ENCODE peak calls at places on chromosomes 12 and 14, in nine cellular contexts. One of them, this sample, is unnamed.

GRCh38 chr12:95972832-95973465 is 23.2 kb downstream of the HAL start:
- ATAC-seq in naive thymus-derived CD8-positive, alpha-beta T cell: no peak
- ATAC-seq in activated naive CD8-positive, alpha-beta T cell treated with anti-CD3 and anti-CD28 coated beads, Interleukin-2, amount 50 U/mL, for 24 hours: no peak
- ATAC-seq in activated B cell treated with CpG ODN at 0.5 μM for 24 hours: no peak
- ATAC-seq in GM12878: no peak
- ATAC-seq in right cardiac atrium: no peak
- ATAC-seq in PC-3: no peak
- ATAC-seq in natural killer cell: no peak
- ATAC-seq in HCT116: no peak
- ATAC-seq in this sample: no peak

GRCh38 chr12:30345735-30346445 is 349.8 kb downstream of the IPO8 start:
- ATAC-seq in naive thymus-derived CD8-positive, alpha-beta T cell: no peak
- ATAC-seq in activated naive CD8-positive, alpha-beta T cell treated with anti-CD3 and anti-CD28 coated beads, Interleukin-2, amount 50 U/mL, for 24 hours: no peak
- ATAC-seq in activated B cell treated with CpG ODN at 0.5 μM for 24 hours: no peak
- ATAC-seq in GM12878: no peak
- ATAC-seq in right cardiac atrium: peak
- ATAC-seq in PC-3: no peak
- ATAC-seq in natural killer cell: no peak
- ATAC-seq in HCT116: no peak
- ATAC-seq in this sample: no peak

GRCh38 chr14:21699551-21699950 is 25.9 kb upstream of the OR4E1 start:
- ATAC-seq in naive thymus-derived CD8-positive, alpha-beta T cell: no peak
- ATAC-seq in activated naive CD8-positive, alpha-beta T cell treated with anti-CD3 and anti-CD28 coated beads, Interleukin-2, amount 50 U/mL, for 24 hours: no peak
- ATAC-seq in activated B cell treated with CpG ODN at 0.5 μM for 24 hours: no peak
- ATAC-seq in GM12878: no peak
- ATAC-seq in right cardiac atrium: no peak
- ATAC-seq in PC-3: no peak
- ATAC-seq in natural killer cell: no peak
- ATAC-seq in HCT116: no peak
- ATAC-seq in this sample: no peak

GRCh38 chr12:125892276-125892675 is 827.0 kb downstream of the AACS start:
- ATAC-seq in naive thymus-derived CD8-positive, alpha-beta T cell: no peak
- ATAC-seq in activated naive CD8-positive, alpha-beta T cell treated with anti-CD3 and anti-CD28 coated beads, Interleukin-2, amount 50 U/mL, for 24 hours: no peak
- ATAC-seq in activated B cell treated with CpG ODN at 0.5 μM for 24 hours: no peak
- ATAC-seq in GM12878: no peak
- ATAC-seq in right cardiac atrium: no peak
- ATAC-seq in PC-3: no peak
- ATAC-seq in natural killer cell: no peak
- ATAC-seq in HCT116: no peak
- ATAC-seq in this sample: no peak

GRCh38 chr14:75196468-75196867 is 20.1 kb upstream of the TMED10 start:
- ATAC-seq in naive thymus-derived CD8-positive, alpha-beta T cell: no peak
- ATAC-seq in activated naive CD8-positive, alpha-beta T cell treated with anti-CD3 and anti-CD28 coated beads, Interleukin-2, amount 50 U/mL, for 24 hours: no peak
- ATAC-seq in activated B cell treated with CpG ODN at 0.5 μM for 24 hours: peak
- ATAC-seq in GM12878: peak
- ATAC-seq in right cardiac atrium: peak
- ATAC-seq in PC-3: peak
- ATAC-seq in natural killer cell: peak
- ATAC-seq in HCT116: no peak
- ATAC-seq in this sample: no peak

GRCh38 chr12:104710940-104711725 is 247.0 kb downstream of the SLC41A2 start:
- ATAC-seq in naive thymus-derived CD8-positive, alpha-beta T cell: no peak
- ATAC-seq in activated naive CD8-positive, alpha-beta T cell treated with anti-CD3 and anti-CD28 coated beads, Interleukin-2, amount 50 U/mL, for 24 hours: no peak
- ATAC-seq in activated B cell treated with CpG ODN at 0.5 μM for 24 hours: no peak
- ATAC-seq in GM12878: no peak
- ATAC-seq in right cardiac atrium: peak
- ATAC-seq in PC-3: peak
- ATAC-seq in natural killer cell: no peak
- ATAC-seq in HCT116: no peak
- ATAC-seq in this sample: no peak

GRCh38 chr12:4025420-4026358 is 152.5 kb upstream of the PARP11 start:
- ATAC-seq in naive thymus-derived CD8-positive, alpha-beta T cell: no peak
- ATAC-seq in activated naive CD8-positive, alpha-beta T cell treated with anti-CD3 and anti-CD28 coated beads, Interleukin-2, amount 50 U/mL, for 24 hours: no peak
- ATAC-seq in activated B cell treated with CpG ODN at 0.5 μM for 24 hours: no peak
- ATAC-seq in GM12878: no peak
- ATAC-seq in right cardiac atrium: no peak
- ATAC-seq in PC-3: no peak
- ATAC-seq in natural killer cell: no peak
- ATAC-seq in HCT116: no peak
- ATAC-seq in this sample: no peak

GRCh38 chr12:2108166-2108565 is 55.4 kb downstream of the CACNA1C start:
- ATAC-seq in naive thymus-derived CD8-positive, alpha-beta T cell: no peak
- ATAC-seq in activated naive CD8-positive, alpha-beta T cell treated with anti-CD3 and anti-CD28 coated beads, Interleukin-2, amount 50 U/mL, for 24 hours: no peak
- ATAC-seq in activated B cell treated with CpG ODN at 0.5 μM for 24 hours: no peak
- ATAC-seq in GM12878: no peak
- ATAC-seq in right cardiac atrium: no peak
- ATAC-seq in PC-3: no peak
- ATAC-seq in natural killer cell: no peak
- ATAC-seq in HCT116: no peak
- ATAC-seq in this sample: no peak

GRCh38 chr12:27460471-27460978 is 14.0 kb downstream of the SMCO2 start:
- ATAC-seq in naive thymus-derived CD8-positive, alpha-beta T cell: no peak
- ATAC-seq in activated naive CD8-positive, alpha-beta T cell treated with anti-CD3 and anti-CD28 coated beads, Interleukin-2, amount 50 U/mL, for 24 hours: peak
- ATAC-seq in activated B cell treated with CpG ODN at 0.5 μM for 24 hours: no peak
- ATAC-seq in GM12878: peak
- ATAC-seq in right cardiac atrium: peak
- ATAC-seq in PC-3: peak
- ATAC-seq in natural killer cell: no peak
- ATAC-seq in HCT116: peak
- ATAC-seq in this sample: peak

GRCh38 chr14:67575684-67576083 is 24.4 kb downstream of the PIGH start:
- ATAC-seq in naive thymus-derived CD8-positive, alpha-beta T cell: no peak
- ATAC-seq in activated naive CD8-positive, alpha-beta T cell treated with anti-CD3 and anti-CD28 coated beads, Interleukin-2, amount 50 U/mL, for 24 hours: no peak
- ATAC-seq in activated B cell treated with CpG ODN at 0.5 μM for 24 hours: no peak
- ATAC-seq in GM12878: peak
- ATAC-seq in right cardiac atrium: no peak
- ATAC-seq in PC-3: no peak
- ATAC-seq in natural killer cell: no peak
- ATAC-seq in HCT116: no peak
- ATAC-seq in this sample: peak

GRCh38 chr14:93082576-93083001 is 33.1 kb downstream of the ITPK1 start:
- ATAC-seq in naive thymus-derived CD8-positive, alpha-beta T cell: no peak
- ATAC-seq in activated naive CD8-positive, alpha-beta T cell treated with anti-CD3 and anti-CD28 coated beads, Interleukin-2, amount 50 U/mL, for 24 hours: no peak
- ATAC-seq in activated B cell treated with CpG ODN at 0.5 μM for 24 hours: no peak
- ATAC-seq in GM12878: no peak
- ATAC-seq in right cardiac atrium: peak
- ATAC-seq in PC-3: no peak
- ATAC-seq in natural killer cell: peak
- ATAC-seq in HCT116: no peak
- ATAC-seq in this sample: no peak

GRCh38 chr12:19778822-19779221 is 339.5 kb downstream of the AEBP2 start:
- ATAC-seq in naive thymus-derived CD8-positive, alpha-beta T cell: no peak
- ATAC-seq in activated naive CD8-positive, alpha-beta T cell treated with anti-CD3 and anti-CD28 coated beads, Interleukin-2, amount 50 U/mL, for 24 hours: no peak
- ATAC-seq in activated B cell treated with CpG ODN at 0.5 μM for 24 hours: no peak
- ATAC-seq in GM12878: peak
- ATAC-seq in right cardiac atrium: peak
- ATAC-seq in PC-3: no peak
- ATAC-seq in natural killer cell: no peak
- ATAC-seq in HCT116: no peak
- ATAC-seq in this sample: no peak

GRCh38 chr14:59428581-59429012 is 36.6 kb downstream of the GPR135 start:
- ATAC-seq in naive thymus-derived CD8-positive, alpha-beta T cell: no peak
- ATAC-seq in activated naive CD8-positive, alpha-beta T cell treated with anti-CD3 and anti-CD28 coated beads, Interleukin-2, amount 50 U/mL, for 24 hours: peak
- ATAC-seq in activated B cell treated with CpG ODN at 0.5 μM for 24 hours: no peak
- ATAC-seq in GM12878: no peak
- ATAC-seq in right cardiac atrium: peak
- ATAC-seq in PC-3: peak
- ATAC-seq in natural killer cell: no peak
- ATAC-seq in HCT116: peak
- ATAC-seq in this sample: no peak

GRCh38 chr14:103434868-103435442 is 49.7 kb downstream of the MARK3 start:
- ATAC-seq in naive thymus-derived CD8-positive, alpha-beta T cell: no peak
- ATAC-seq in activated naive CD8-positive, alpha-beta T cell treated with anti-CD3 and anti-CD28 coated beads, Interleukin-2, amount 50 U/mL, for 24 hours: no peak
- ATAC-seq in activated B cell treated with CpG ODN at 0.5 μM for 24 hours: no peak
- ATAC-seq in GM12878: no peak
- ATAC-seq in right cardiac atrium: peak
- ATAC-seq in PC-3: no peak
- ATAC-seq in natural killer cell: no peak
- ATAC-seq in HCT116: no peak
- ATAC-seq in this sample: peak

GRCh38 chr12:106357549-106358409 is at the start of gene POLR3B:
- ATAC-seq in naive thymus-derived CD8-positive, alpha-beta T cell: peak
- ATAC-seq in activated naive CD8-positive, alpha-beta T cell treated with anti-CD3 and anti-CD28 coated beads, Interleukin-2, amount 50 U/mL, for 24 hours: peak
- ATAC-seq in activated B cell treated with CpG ODN at 0.5 μM for 24 hours: peak
- ATAC-seq in GM12878: peak
- ATAC-seq in right cardiac atrium: peak
- ATAC-seq in PC-3: peak
- ATAC-seq in natural killer cell: peak
- ATAC-seq in HCT116: peak
- ATAC-seq in this sample: peak

GRCh38 chr12:53659609-53660008 is 16.3 kb downstream of the ATP5MC2 start:
- ATAC-seq in naive thymus-derived CD8-positive, alpha-beta T cell: no peak
- ATAC-seq in activated naive CD8-positive, alpha-beta T cell treated with anti-CD3 and anti-CD28 coated beads, Interleukin-2, amount 50 U/mL, for 24 hours: no peak
- ATAC-seq in activated B cell treated with CpG ODN at 0.5 μM for 24 hours: no peak
- ATAC-seq in GM12878: peak
- ATAC-seq in right cardiac atrium: peak
- ATAC-seq in PC-3: peak
- ATAC-seq in natural killer cell: no peak
- ATAC-seq in HCT116: no peak
- ATAC-seq in this sample: no peak

GRCh38 chr14:43532825-43533416 is 974.2 kb downstream of the FSCB start:
- ATAC-seq in naive thymus-derived CD8-positive, alpha-beta T cell: no peak
- ATAC-seq in activated naive CD8-positive, alpha-beta T cell treated with anti-CD3 and anti-CD28 coated beads, Interleukin-2, amount 50 U/mL, for 24 hours: no peak
- ATAC-seq in activated B cell treated with CpG ODN at 0.5 μM for 24 hours: no peak
- ATAC-seq in GM12878: no peak
- ATAC-seq in right cardiac atrium: no peak
- ATAC-seq in PC-3: no peak
- ATAC-seq in natural killer cell: no peak
- ATAC-seq in HCT116: no peak
- ATAC-seq in this sample: no peak

GRCh38 chr12:79858518-79858917 is 76.4 kb downstream of the PPP1R12A start:
- ATAC-seq in naive thymus-derived CD8-positive, alpha-beta T cell: no peak
- ATAC-seq in activated naive CD8-positive, alpha-beta T cell treated with anti-CD3 and anti-CD28 coated beads, Interleukin-2, amount 50 U/mL, for 24 hours: no peak
- ATAC-seq in activated B cell treated with CpG ODN at 0.5 μM for 24 hours: no peak
- ATAC-seq in GM12878: no peak
- ATAC-seq in right cardiac atrium: no peak
- ATAC-seq in PC-3: no peak
- ATAC-seq in natural killer cell: no peak
- ATAC-seq in HCT116: no peak
- ATAC-seq in this sample: no peak

GRCh38 chr14:69636051-69636639 is 24.7 kb downstream of the SUSD6 start:
- ATAC-seq in naive thymus-derived CD8-positive, alpha-beta T cell: peak
- ATAC-seq in activated naive CD8-positive, alpha-beta T cell treated with anti-CD3 and anti-CD28 coated beads, Interleukin-2, amount 50 U/mL, for 24 hours: peak
- ATAC-seq in activated B cell treated with CpG ODN at 0.5 μM for 24 hours: peak
- ATAC-seq in GM12878: peak
- ATAC-seq in right cardiac atrium: peak
- ATAC-seq in PC-3: no peak
- ATAC-seq in natural killer cell: peak
- ATAC-seq in HCT116: no peak
- ATAC-seq in this sample: no peak